ENCODE peak calls at places on chromosomes 6 and 20, in eight cellular contexts. M is HCT116, K is nephron progenitor cell, N is lower leg skin, S is body of pancreas, I is lung, F is IMR-90, G is GM13976. A is an unnamed sample.

GRCh38 chr20:12177657-12178293 is 260.1 kb downstream of the BTBD3 start:
- DNase-seq in M (no peak), K (no peak), N (no peak), S (no peak), I (no peak), F (no peak), G (no peak), A (no peak)

GRCh38 chr20:53692465-53693067 is 98.9 kb upstream of the ZNF217 start:
- DNase-seq in M (no peak), K (no peak), N (peak; percentile 32), S (peak; percentile 35), I (peak; percentile 31), F (peak; percentile 86), G (no peak), A (no peak)

GRCh38 chr6:101391772-101392560 is 1.5 kb upstream of the GRIK2 start:
- DNase-seq in M (no peak), K (peak; percentile 46), N (no peak), S (no peak), I (no peak), F (no peak), G (no peak), A (no peak)

GRCh38 chr20:52470561-52470960 is 279.0 kb upstream of the ZFP64 start:
- DNase-seq in M (no peak), K (no peak), N (no peak), S (no peak), I (no peak), F (no peak), G (no peak), A (no peak)

GRCh38 chr20:25338112-25339023 is 52.3 kb downstream of the ABHD12 start:
- DNase-seq in M (no peak), K (no peak), N (no peak), S (peak; percentile 81), I (no peak), F (no peak), G (peak; percentile 8), A (no peak)

GRCh38 chr6:36334832-36335459 is 1.7 kb downstream of the BNIP5 start:
- DNase-seq in M (no peak), K (no peak), N (no peak), S (peak; percentile 63), I (no peak), F (no peak), G (no peak), A (no peak)

GRCh38 chr6:90478278-90478677 is 108.6 kb downstream of the MAP3K7 start:
- DNase-seq in M (no peak), K (no peak), N (no peak), S (no peak), I (no peak), F (no peak), G (no peak), A (no peak)

GRCh38 chr20:32966382-32966781 is 37.9 kb downstream of the SUN5 start:
- DNase-seq in M (no peak), K (no peak), N (peak; percentile 4), S (no peak), I (no peak), F (no peak), G (peak; percentile 20), A (no peak)

GRCh38 chr20:51597389-51598231 is 55.1 kb upstream of the NFATC2 start:
- DNase-seq in M (no peak), K (no peak), N (no peak), S (no peak), I (no peak), F (no peak), G (no peak), A (no peak)

GRCh38 chr6:20538131-20538662 is 3.9 kb downstream of the CDKAL1 start:
- DNase-seq in M (no peak), K (no peak), N (no peak), S (no peak), I (no peak), F (no peak), G (no peak), A (no peak)

GRCh38 chr6:161151059-161151645 is 122.7 kb downstream of the AGPAT4 start:
- DNase-seq in M (no peak), K (no peak), N (no peak), S (no peak), I (no peak), F (no peak), G (no peak), A (no peak)

GRCh38 chr20:2736441-2736840 is 43.9 kb downstream of the EBF4 start:
- DNase-seq in M (no peak), K (no peak), N (no peak), S (no peak), I (no peak), F (no peak), G (no peak), A (no peak)

GRCh38 chr6:167404385-167405049 is 79.6 kb downstream of the TTLL2 start:
- DNase-seq in M (no peak), K (no peak), N (no peak), S (no peak), I (no peak), F (no peak), G (no peak), A (no peak)

GRCh38 chr6:170463101-170463721 is 89.9 kb downstream of the PSMB1 start:
- DNase-seq in M (no peak), K (no peak), N (no peak), S (no peak), I (no peak), F (no peak), G (peak; percentile 20), A (no peak)

DNA sequence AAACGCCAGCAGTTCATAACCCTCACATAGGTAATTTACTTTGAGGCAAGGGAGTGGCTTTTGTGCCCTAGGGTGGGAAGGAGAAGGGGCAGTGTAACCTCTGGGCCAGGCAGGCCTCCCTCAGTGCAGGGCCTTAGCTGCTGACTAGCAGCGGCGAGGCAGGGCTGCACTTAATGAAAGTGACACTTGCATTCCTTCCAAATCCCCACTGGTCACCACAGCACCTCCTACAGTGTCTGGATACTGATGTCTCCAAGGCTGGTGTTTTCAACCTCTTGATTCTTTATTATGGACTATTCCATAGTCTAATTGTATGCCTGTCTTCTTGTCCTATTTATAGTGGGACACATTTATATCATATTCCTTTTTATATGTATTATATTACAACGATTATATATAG is 152.7 kb downstream of the LY86 start:
- DNase-seq in M (no peak), K (peak; percentile 27), N (no peak), S (no peak), I (no peak), F (no peak), G (no peak), A (no peak)
- TF ChIP-seq CTCF in M (no peak), K (no peak), N (no peak), S (no peak), I (no peak), F (no peak), G (no peak), A (no peak)

DNA sequence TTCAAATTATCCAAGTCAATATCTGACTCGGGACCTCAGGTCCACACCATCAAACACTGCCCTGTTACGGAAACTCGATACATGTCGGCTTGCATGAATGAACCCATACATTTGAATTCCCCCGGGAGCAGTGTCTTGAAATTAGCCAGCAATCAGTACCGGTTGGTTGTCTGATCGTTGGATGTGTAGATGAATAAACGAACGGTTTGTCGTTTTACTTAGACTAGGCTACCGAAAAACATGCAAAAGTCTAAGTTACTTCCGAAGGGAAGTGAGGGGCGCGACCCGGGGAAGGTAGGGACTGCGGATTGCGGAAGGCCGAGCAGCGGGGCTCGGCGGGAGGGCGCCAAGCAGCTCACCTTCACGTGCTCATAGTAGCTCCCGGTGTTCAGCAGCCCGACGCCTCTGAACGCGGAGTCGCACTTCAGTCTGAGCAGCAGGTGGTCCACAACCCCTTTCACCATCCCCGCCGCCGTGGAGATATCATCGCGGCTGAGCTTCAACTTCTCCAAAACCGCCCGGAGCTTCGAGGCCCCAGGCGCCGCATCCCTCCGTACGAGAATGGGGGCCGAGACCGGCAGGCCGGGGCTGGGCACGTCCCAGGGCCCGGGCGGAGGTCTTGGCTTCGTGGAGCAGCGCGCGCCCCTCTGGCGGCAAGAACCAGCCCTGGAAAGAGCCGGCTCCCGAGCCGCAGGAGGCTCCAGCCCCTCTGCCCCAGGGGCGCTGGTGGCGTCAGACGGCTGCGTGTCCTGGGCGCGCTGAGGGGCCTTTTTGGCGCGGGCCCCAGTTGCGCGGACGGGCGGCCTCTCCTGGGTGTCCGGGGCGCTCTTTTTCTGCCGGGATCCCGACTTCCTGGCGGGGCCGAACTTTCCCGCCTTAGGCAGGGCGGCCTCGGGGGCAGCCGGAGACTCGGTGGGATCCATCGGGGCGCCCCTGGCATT is 661 bp downstream of the CGAS start:
- DNase-seq in M (no peak), K (peak; percentile 34), N (no peak), S (peak; percentile 32), I (peak; percentile 31), F (peak; percentile 43), G (peak; percentile 66), A (peak; percentile 8)
- TF ChIP-seq CTCF in M (no peak), K (no peak), N (no peak), S (no peak), I (no peak), F (no peak), G (no peak), A (no peak)

DNA sequence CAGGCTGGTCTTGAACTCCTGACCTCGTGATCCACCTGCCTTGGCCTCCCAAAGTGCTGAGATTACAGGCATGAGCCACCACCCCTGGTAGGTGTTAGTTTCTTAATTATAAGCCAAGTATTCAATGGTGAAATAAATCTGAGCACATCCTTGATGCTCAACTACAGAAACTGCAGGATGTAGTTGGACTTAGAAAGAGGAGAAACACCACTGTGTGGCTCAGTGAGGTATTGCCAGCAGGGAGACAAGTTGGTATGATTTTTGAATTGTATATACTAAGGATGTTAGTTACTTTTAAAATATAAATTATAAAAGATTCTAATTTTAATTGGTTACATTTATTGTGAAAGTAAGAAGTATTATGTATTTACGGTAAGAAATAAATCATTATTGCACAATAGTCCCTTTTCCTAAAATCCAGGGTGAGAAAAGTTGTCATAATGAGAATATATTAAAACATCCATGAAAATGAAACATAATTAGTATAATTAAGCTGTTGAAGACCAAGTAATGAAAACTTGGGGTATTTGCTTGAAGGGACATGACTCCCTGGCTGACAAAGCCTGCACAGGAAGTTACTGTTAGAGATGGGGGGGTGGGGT is 17.6 kb downstream of the SLC18B1 start:
- DNase-seq in M (no peak), K (no peak), N (no peak), S (no peak), I (no peak), F (peak; percentile 63), G (no peak), A (no peak)
- TF ChIP-seq CTCF in M (peak; percentile 21), K (peak; percentile 18), N (no peak), S (peak; percentile 23), I (no peak), F (peak; percentile 62), G (peak; percentile 32), A (peak; percentile 52)

GRCh38 chr6:44075137-44076015 is 51.9 kb downstream of the MRPL14 start:
- DNase-seq in M (no peak), K (no peak), N (no peak), S (no peak), I (no peak), F (no peak), G (no peak), A (no peak)

GRCh38 chr6:44077201-44077946 is 49.9 kb downstream of the MRPL14 start:
- DNase-seq in M (no peak), K (no peak), N (no peak), S (no peak), I (no peak), F (no peak), G (no peak), A (no peak)

GRCh38 chr6:44078219-44078794 is 48.9 kb downstream of the MRPL14 start:
- DNase-seq in M (no peak), K (no peak), N (no peak), S (no peak), I (no peak), F (no peak), G (no peak), A (no peak)

GRCh38 chr6:44076016-44076365 is 51.3 kb downstream of the MRPL14 start:
- DNase-seq in M (no peak), K (no peak), N (no peak), S (no peak), I (no peak), F (no peak), G (no peak), A (no peak)

GRCh38 chr6:44076366-44077200 is 50.7 kb downstream of the MRPL14 start:
- DNase-seq in M (no peak), K (peak; percentile 67), N (no peak), S (peak; percentile 55), I (no peak), F (no peak), G (peak; percentile 77), A (peak; percentile 25)
- TF ChIP-seq CTCF in M (no peak), K (no peak), N (no peak), S (no peak), I (no peak), F (no peak), G (no peak), A (no peak)